ENCODE peak calls at places on chromosomes 11 and 22, in five cellular contexts. D is HepG2, X is WTC11, M is K562, V is GM12878. Z is an unnamed sample.

GRCh38 chr11:111532365-111532709 is 8.2 kb upstream of the LAYN start:
- DNase-seq in M (no peak), D (no peak), V (no peak), X (no peak), Z (no peak)

GRCh38 chr11:128294685-128295079 is 292.7 kb downstream of the ETS1 start:
- DNase-seq in D (no peak), X (no peak), M (no peak), V (no peak), Z (no peak)

GRCh38 chr11:16226245-16226644 is 130.1 kb downstream of the SOX6 start:
- DNase-seq in X (no peak), D (peak), V (no peak), M (peak), Z (peak)

GRCh38 chr11:104668797-104669463 is 229.3 kb downstream of the CASP12 start:
- DNase-seq in X (no peak), M (no peak), V (no peak), D (peak), Z (peak)

GRCh38 chr22:36612458-36612857 is 83.5 kb upstream of the EIF3D start:
- DNase-seq in D (no peak), M (no peak), X (no peak), V (no peak), Z (no peak)

GRCh38 chr22:46596819-46597218 is 23.4 kb upstream of the GRAMD4 start:
- DNase-seq in D (no peak), V (no peak), M (no peak), X (peak), Z (no peak)

GRCh38 chr22:47678667-47679287 is 916.3 kb downstream of the TBC1D22A start:
- DNase-seq in D (no peak), V (no peak), M (peak), X (peak), Z (no peak)

GRCh38 chr11:17272823-17273222 is 3.7 kb upstream of the NUCB2 start:
- DNase-seq in V (no peak), X (no peak), M (no peak), D (no peak), Z (no peak)

GRCh38 chr11:99822846-99823565 is 802.3 kb downstream of the CNTN5 start:
- DNase-seq in M (no peak), X (no peak), V (no peak), D (no peak), Z (peak)

GRCh38 chr22:46574993-46575914 is 37.8 kb upstream of the CELSR1 start:
- DNase-seq in D (peak), M (no peak), X (peak), V (no peak), Z (peak)

GRCh38 chr22:22738959-22739585 is 94.7 kb downstream of the GGTLC2 start:
- DNase-seq in V (no peak), D (no peak), X (no peak), M (no peak), Z (no peak)

GRCh38 chr11:78170413-78170812 is 18.0 kb downstream of the KCTD21 start:
- DNase-seq in V (no peak), D (no peak), X (no peak), M (no peak), Z (no peak)

DNA sequence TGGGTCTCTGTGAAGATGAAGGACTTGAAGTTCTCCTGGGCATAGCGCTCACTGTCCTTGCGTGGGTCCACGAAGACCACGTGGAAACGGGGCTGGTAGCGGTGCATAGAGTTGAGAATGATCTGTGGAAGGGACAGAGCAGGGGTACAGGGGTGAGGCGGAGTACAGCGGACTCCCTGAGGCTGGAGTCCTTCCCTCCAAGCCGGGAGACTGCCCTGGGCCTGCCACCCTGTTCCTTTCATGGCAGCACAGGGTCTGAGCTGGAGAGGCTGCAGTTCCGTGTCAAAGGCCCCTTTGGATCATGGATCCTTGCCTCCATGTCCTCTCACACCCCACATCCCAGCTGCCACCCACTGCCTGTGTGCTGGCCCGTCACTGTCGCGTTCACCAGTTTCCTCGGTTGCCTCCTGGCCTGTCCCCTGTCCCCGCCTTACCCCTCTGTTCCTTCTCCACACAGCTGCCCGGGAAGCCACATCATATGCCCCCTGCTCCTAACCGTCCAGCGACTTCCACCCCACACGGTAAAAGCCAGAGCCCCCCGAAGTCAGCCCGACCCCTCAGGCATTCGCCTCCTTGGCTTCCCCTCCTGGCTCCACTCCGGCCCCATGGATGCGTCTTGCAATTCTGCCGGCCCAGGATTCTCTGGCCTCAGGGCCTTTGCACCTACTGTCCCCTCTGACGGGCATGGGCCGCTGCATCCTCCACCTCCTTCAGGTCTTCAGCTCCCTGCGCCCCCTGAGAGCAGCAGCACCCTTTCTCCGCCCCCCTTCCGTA is 3.4 kb upstream of the NUDT8 start:
- DNase-seq in D (no peak), M (no peak), V (no peak), X (peak), Z (no peak)
- TF ChIP-seq ESRRA in D (no peak), M (no peak), V (no peak), X (no peak), Z (no peak)

DNA sequence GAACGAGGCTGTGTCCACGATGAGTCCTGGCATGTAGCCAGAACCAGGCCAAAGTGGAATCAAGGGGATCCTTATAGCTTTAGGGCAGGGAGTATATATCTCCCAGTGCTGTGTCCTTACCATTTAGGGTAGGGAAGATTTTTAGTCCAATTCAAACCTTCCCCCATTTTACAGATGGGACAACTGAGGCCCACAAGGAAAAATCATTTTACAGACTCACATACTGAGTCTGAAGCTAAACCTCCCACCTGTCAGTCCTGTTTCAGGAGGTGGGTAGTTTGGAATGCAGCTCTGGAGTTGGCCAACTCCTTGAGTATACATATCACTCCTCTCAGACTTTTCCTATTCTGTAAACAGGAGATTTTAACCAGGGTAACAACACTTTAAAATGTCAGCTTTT is 33.1 kb upstream of the TFIP11 start:
- DNase-seq in X (no peak), V (no peak), D (no peak), M (no peak), Z (no peak)
- TF ChIP-seq ESRRA in X (no peak), V (no peak), D (no peak), M (no peak), Z (no peak)

DNA sequence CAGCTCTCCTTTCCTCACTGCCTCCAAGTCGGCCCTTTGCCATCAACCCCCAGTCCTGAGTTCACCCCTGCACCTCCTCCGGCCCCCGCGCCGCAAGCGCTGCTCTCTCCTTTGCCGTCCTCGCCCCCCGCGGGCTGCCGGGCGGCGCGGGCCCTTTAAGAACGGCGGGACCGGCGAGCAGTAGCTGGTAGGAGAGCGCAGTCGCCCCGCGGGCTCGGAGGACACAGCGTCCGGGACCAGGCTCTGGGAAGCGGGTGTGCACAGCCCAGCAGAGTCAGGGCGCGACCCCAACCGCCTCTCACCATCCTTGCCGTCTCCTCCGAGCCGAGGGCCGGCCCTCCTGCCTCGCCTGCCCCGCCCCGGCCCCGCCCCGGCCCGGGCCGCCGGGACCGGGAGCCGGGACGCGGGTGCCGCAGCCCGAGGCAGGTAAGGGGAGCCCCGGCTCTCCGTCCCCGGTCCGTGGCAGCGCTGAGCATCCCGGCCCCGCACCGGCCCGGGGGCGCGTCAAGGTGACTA is at the start of gene ABCG4:
- DNase-seq in M (no peak), D (no peak), V (no peak), X (peak), Z (no peak)
- TF ChIP-seq ESRRA in M (no peak), D (no peak), V (no peak), X (no peak), Z (no peak)

GRCh38 chr11:77073328-77074001 is 6.7 kb downstream of the CAPN5 start:
- DNase-seq in D (peak), M (peak), V (no peak), X (no peak), Z (peak)
- TF ChIP-seq ESRRA in D (no peak), M (no peak), V (no peak), X (no peak), Z (no peak)

GRCh38 chr11:85991514-85991913 is 77.4 kb downstream of the PICALM start:
- DNase-seq in V (no peak), M (no peak), X (no peak), D (no peak), Z (no peak)

DNA sequence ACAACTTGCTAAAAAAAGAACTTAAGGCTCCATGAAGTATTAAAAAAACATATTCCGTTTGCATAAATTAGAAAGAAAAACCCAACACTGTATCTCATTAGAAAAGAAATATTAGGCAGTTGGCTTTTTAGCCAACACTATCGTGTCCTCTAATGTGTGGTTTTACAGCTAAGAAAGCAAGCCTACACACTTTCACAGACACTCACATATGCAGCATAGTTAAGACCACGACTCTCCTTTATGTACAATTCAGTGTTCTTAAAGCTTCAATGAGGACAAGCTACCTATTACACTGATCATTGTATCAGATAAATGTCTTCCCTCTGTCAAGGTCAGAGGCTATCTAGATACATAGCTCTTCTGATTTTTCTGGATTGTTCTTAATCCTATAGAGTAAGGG is 80.1 kb downstream of the PICALM start:
- DNase-seq in D (no peak), V (no peak), M (no peak), X (no peak), Z (no peak)
- TF ChIP-seq ESRRA in D (no peak), V (no peak), M (no peak), X (no peak), Z (no peak)

GRCh38 chr11:8035225-8035846 is 45.7 kb upstream of the TUB start:
- DNase-seq in X (no peak), V (no peak), M (no peak), D (no peak), Z (no peak)
- TF ChIP-seq ESRRA in X (no peak), V (no peak), M (no peak), D (no peak), Z (no peak)

GRCh38 chr11:83409891-83410290 is 123.7 kb upstream of the CCDC90B start:
- DNase-seq in V (no peak), M (no peak), D (no peak), X (no peak), Z (no peak)

GRCh38 chr11:83408946-83409345 is 122.8 kb upstream of the CCDC90B start:
- DNase-seq in M (no peak), D (no peak), X (no peak), V (no peak), Z (no peak)

GRCh38 chr11:83401506-83402225 is 115.5 kb upstream of the CCDC90B start:
- DNase-seq in D (no peak), X (no peak), V (no peak), M (no peak), Z (no peak)

GRCh38 chr11:83409476-83409875 is 123.3 kb upstream of the CCDC90B start:
- DNase-seq in D (no peak), V (no peak), M (no peak), X (no peak), Z (no peak)

DNA sequence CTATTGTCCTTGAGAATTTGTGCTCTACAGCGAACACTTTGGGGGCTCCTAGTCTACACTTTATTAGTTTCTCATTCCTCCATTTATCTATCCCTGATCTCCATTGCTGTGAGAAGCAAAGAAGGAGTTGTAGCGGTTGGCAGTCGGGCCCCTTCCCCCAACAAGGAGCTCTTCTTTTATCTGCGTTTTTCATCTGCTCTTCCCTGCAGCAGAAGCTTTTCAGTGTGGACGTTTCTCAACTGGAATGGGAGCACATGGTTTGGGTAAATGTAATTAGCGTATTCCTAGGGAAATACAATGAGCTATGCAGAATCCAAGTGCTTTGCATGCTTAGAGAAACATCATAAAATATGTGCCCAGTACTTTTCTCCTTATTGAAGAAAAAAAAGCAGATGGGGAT is 117.8 kb upstream of the CCDC90B start:
- DNase-seq in X (no peak), M (no peak), V (no peak), D (no peak), Z (no peak)
- TF ChIP-seq ESRRA in X (no peak), M (no peak), V (no peak), D (no peak), Z (no peak)

Z was measured in A549.